ENCODE peak calls at places on chromosomes 16 and 17, in seven cellular contexts. H, U, A, M, E, B and V are unnamed samples.

GRCh38 chr16:54409982-54410381 is 123.4 kb upstream of the IRX3 start:
- DNase-seq in E (no peak), H (no peak), B (no peak), A (no peak), M (no peak), U (no peak), V (no peak)

GRCh38 chr16:75987323-75987722 is 261.0 kb upstream of the CPHXL start:
- DNase-seq in B (no peak), U (no peak), M (no peak), H (no peak), A (no peak), E (no peak), V (no peak)

GRCh38 chr16:89386337-89386736 is 104.0 kb downstream of the ANKRD11 start:
- DNase-seq in E (no peak), H (no peak), A (no peak), U (no peak), B (no peak), M (no peak), V (no peak)

GRCh38 chr16:27241658-27242057 is 26.9 kb downstream of the NSMCE1 start:
- DNase-seq in H (no peak), U (no peak), E (no peak), B (no peak), M (peak), A (no peak), V (no peak)

GRCh38 chr17:32142857-32143524 is 689 bp downstream of the RHOT1 start:
- DNase-seq in M (peak), H (no peak), U (peak), A (no peak), B (peak), E (peak), V (peak)

GRCh38 chr16:82061861-82062525 is 26.9 kb downstream of the HSD17B2 start:
- DNase-seq in U (no peak), A (no peak), B (no peak), H (no peak), M (no peak), E (no peak), V (peak)

GRCh38 chr16:15970202-15970601 is 20.8 kb downstream of the ABCC1 start:
- DNase-seq in A (no peak), B (peak), H (no peak), E (no peak), M (no peak), U (no peak), V (no peak)

GRCh38 chr16:11736903-11737302 is 5.8 kb downstream of the TXNDC11 start:
- DNase-seq in E (no peak), U (no peak), H (no peak), B (no peak), M (no peak), A (no peak), V (no peak)

GRCh38 chr16:17283022-17283421 is 187.7 kb downstream of the XYLT1 start:
- DNase-seq in H (no peak), A (no peak), U (no peak), E (no peak), B (no peak), M (no peak), V (no peak)

GRCh38 chr17:74424658-74425057 is 7.2 kb upstream of the GPRC5C start:
- DNase-seq in M (no peak), U (no peak), A (no peak), H (no peak), B (no peak), E (no peak), V (no peak)

GRCh38 chr16:66534376-66534799 is 15.5 kb downstream of the TK2 start:
- DNase-seq in H (no peak), M (no peak), E (no peak), U (no peak), A (no peak), B (no peak), V (no peak)

GRCh38 chr17:4998027-4998665 is 396 bp downstream of the KIF1C start:
- DNase-seq in M (peak), A (no peak), E (no peak), U (no peak), H (no peak), B (peak), V (no peak)

GRCh38 chr16:1494711-1495110 is 1.6 kb downstream of the TELO2 start:
- DNase-seq in B (no peak), H (no peak), M (no peak), E (no peak), U (no peak), A (no peak), V (no peak)

GRCh38 chr16:52597772-52598483 is 51.0 kb upstream of the TOX3 start:
- DNase-seq in U (no peak), E (no peak), A (no peak), H (no peak), B (peak), M (no peak), V (no peak)

GRCh38 chr16:78092755-78093154 is 6.7 kb upstream of the WWOX start:
- DNase-seq in B (no peak), U (no peak), A (no peak), E (no peak), M (no peak), H (no peak), V (no peak)

GRCh38 chr17:27419156-27419555 is 37.1 kb upstream of the KSR1 start:
- DNase-seq in B (no peak), A (no peak), M (no peak), H (no peak), U (no peak), E (no peak), V (no peak)

GRCh38 chr16:72458035-72458434 is 286.1 kb upstream of the PMFBP1 start:
- DNase-seq in E (no peak), H (no peak), M (no peak), A (no peak), U (no peak), B (no peak), V (no peak)

GRCh38 chr16:26012376-26012775 is 320.6 kb downstream of the HS3ST4 start:
- DNase-seq in H (no peak), B (no peak), M (no peak), E (no peak), U (no peak), A (no peak), V (no peak)

GRCh38 chr16:80607204-80607603 is 66.4 kb downstream of the DYNLRB2 start:
- DNase-seq in A (no peak), M (no peak), U (no peak), B (no peak), E (no peak), H (no peak), V (no peak)

GRCh38 chr16:50102046-50102756 is 36.4 kb downstream of the HEATR3 start:
- DNase-seq in E (no peak), B (no peak), M (no peak), U (peak), A (no peak), H (peak), V (no peak)

GRCh38 chr17:77846531-77847085 is 111.9 kb upstream of the TNRC6C start:
- DNase-seq in A (no peak), B (no peak), U (no peak), H (no peak), M (no peak), E (no peak), V (peak)

GRCh38 chr17:4583796-4584124 is 569 bp upstream of the SMTNL2 start:
- DNase-seq in M (no peak), H (no peak), B (no peak), E (no peak), A (no peak), U (no peak), V (no peak)

GRCh38 chr16:86019446-86020047 is 120.6 kb downstream of the IRF8 start:
- DNase-seq in A (no peak), B (no peak), H (no peak), M (no peak), U (no peak), E (no peak), V (no peak)

GRCh38 chr16:30519120-30520049 is 7.0 kb downstream of the ZNF768 start:
- DNase-seq in U (no peak), E (no peak), A (no peak), H (no peak), M (no peak), B (no peak), V (no peak)

GRCh38 chr17:14330492-14330920 is 29.6 kb downstream of the HS3ST3B1 start:
- DNase-seq in A (no peak), U (peak), M (no peak), B (no peak), E (no peak), H (no peak), V (no peak)

GRCh38 chr17:40017422-40018080 is 2.3 kb downstream of the CSF3 start:
- DNase-seq in E (no peak), H (no peak), M (no peak), A (no peak), U (no peak), B (no peak), V (no peak)

GRCh38 chr17:57943140-57943539 is 12.1 kb downstream of the CUEDC1 start:
- DNase-seq in H (no peak), U (peak), A (no peak), M (no peak), E (peak), B (no peak), V (no peak)

GRCh38 chr16:1770328-1771071 is 843 bp downstream of the NME3 start:
- DNase-seq in M (peak), U (peak), E (no peak), A (no peak), H (no peak), B (peak), V (peak)

GRCh38 chr16:49890876-49891275 is 35.0 kb upstream of the ZNF423 start:
- DNase-seq in A (no peak), B (no peak), M (no peak), E (no peak), U (no peak), H (no peak), V (no peak)

GRCh38 chr17:50177476-50177875 is 11.7 kb downstream of the SGCA start:
- DNase-seq in U (no peak), B (no peak), H (no peak), E (no peak), A (no peak), M (no peak), V (no peak)

GRCh38 chr17:38745545-38745944 is 2.6 kb downstream of the PCGF2 start:
- DNase-seq in U (no peak), E (no peak), A (no peak), M (peak), B (no peak), H (no peak), V (no peak)

GRCh38 chr17:49939318-49939717 is 29.7 kb upstream of the DLX4 start:
- DNase-seq in M (no peak), E (no peak), B (no peak), H (no peak), U (no peak), A (no peak), V (no peak)

GRCh38 chr16:63702981-63703590 is 1418.8 kb downstream of the CDH11 start:
- DNase-seq in H (no peak), U (no peak), E (no peak), A (no peak), B (peak), M (no peak), V (no peak)

GRCh38 chr17:10621397-10621796 is 35.7 kb downstream of the MYH3 start:
- DNase-seq in E (no peak), A (no peak), B (no peak), U (no peak), M (no peak), H (no peak), V (no peak)

GRCh38 chr17:17089796-17090641 is 47.8 kb downstream of the MPRIP start:
- DNase-seq in A (no peak), E (no peak), H (no peak), U (no peak), B (no peak), M (no peak), V (no peak)

GRCh38 chr16:72829846-72830620 is 217.9 kb downstream of the ZFHX3 start:
- DNase-seq in A (no peak), H (no peak), B (no peak), U (no peak), E (no peak), M (no peak), V (no peak)

GRCh38 chr16:73864868-73865267 is 431.7 kb upstream of the PSMD7 start:
- DNase-seq in U (no peak), A (no peak), B (no peak), H (no peak), M (no peak), E (no peak), V (no peak)

GRCh38 chr17:29383687-29384086 is 6.5 kb upstream of the TAOK1 start:
- DNase-seq in B (no peak), E (no peak), H (no peak), U (no peak), A (no peak), M (no peak), V (no peak)

GRCh38 chr17:17096438-17097178 is 54.4 kb downstream of the MPRIP start:
- DNase-seq in H (no peak), B (no peak), A (no peak), E (no peak), U (no peak), M (no peak), V (no peak)